ENCODE peak calls at places on chromosomes 2 and 18, in four cellular contexts. M is HTR-8/SVneo, V is SJSA1, T is activated T-cell treated with anti-CD3 and anti-CD28 coated beads for 1 hour. I is an unnamed sample.

GRCh38 chr18:4024702-4025101 is 430.4 kb downstream of the DLGAP1 start:
- DNase-seq in M (no peak), V (no peak), T (no peak), I (no peak)

GRCh38 chr18:79199691-79200374 is 130.6 kb downstream of the ATP9B start:
- DNase-seq in M (no peak), V (peak), T (no peak), I (no peak)

GRCh38 chr2:24050041-24050655 is 607 bp downstream of the FKBP1B start:
- DNase-seq in M (no peak), V (peak), T (no peak), I (no peak)

GRCh38 chr2:127084611-127085031 is 22.3 kb downstream of the BIN1 start:
- DNase-seq in M (no peak), V (no peak), T (no peak), I (peak)

GRCh38 chr2:236657801-236658200 is 88.2 kb downstream of the ACKR3 start:
- DNase-seq in M (no peak), V (no peak), T (no peak), I (no peak)

GRCh38 chr2:120344991-120345975 is 653 bp upstream of the INHBB start:
- DNase-seq in M (no peak), V (peak), T (no peak), I (no peak)

GRCh38 chr18:25743661-25744151 is 346.7 kb downstream of the SS18 start:
- DNase-seq in M (no peak), V (no peak), T (no peak), I (no peak)

GRCh38 chr2:67240507-67240906 is 156.6 kb upstream of the ETAA1 start:
- DNase-seq in M (no peak), V (no peak), T (no peak), I (no peak)

GRCh38 chr2:224025874-224026273 is 13.2 kb downstream of the SERPINE2 start:
- DNase-seq in M (no peak), V (no peak), T (peak), I (peak)

GRCh38 chr2:201261471-201261870 is 1.1 kb downstream of the CASP8 start:
- DNase-seq in M (no peak), V (no peak), T (peak), I (peak)

GRCh38 chr2:85156141-85156540 is 22.9 kb downstream of the TCF7L1 start:
- DNase-seq in M (no peak), V (no peak), T (no peak), I (no peak)

GRCh38 chr18:12842459-12843380 is 41.3 kb downstream of the PTPN2 start:
- DNase-seq in M (no peak), V (peak), T (no peak), I (no peak)

GRCh38 chr2:213148572-213149331 is 2.7 kb downstream of the IKZF2 start:
- DNase-seq in M (no peak), V (no peak), T (no peak), I (no peak)

GRCh38 chr2:177748360-177748759 is 324.2 kb downstream of the PDE11A start:
- DNase-seq in M (no peak), V (no peak), T (no peak), I (no peak)

GRCh38 chr2:9780368-9781130 is 62.7 kb upstream of the TAF1B start:
- DNase-seq in M (no peak), V (no peak), T (no peak), I (peak)

GRCh38 chr2:129744649-129745048 is 234.8 kb upstream of the RAB6C start:
- DNase-seq in M (no peak), V (no peak), T (no peak), I (no peak)